ENCODE peak calls at places on chromosomes 16 and 17, in ten cellular contexts. One of them, this sample, is unnamed.

GRCh38 chr16:9042943-9043680 is 48.3 kb upstream of the HAPSTR1 start:
- DNase-seq in BJ: peak; percentile 79
- DNase-seq in fibroblast of the aortic adventitia: peak; percentile 59
- DNase-seq in dorsolateral prefrontal cortex: peak; percentile 58
- DNase-seq in adipocyte: peak; percentile 85
- DNase-seq in PC-3: no peak
- DNase-seq in tibial artery: no peak
- DNase-seq in GM23248: peak; percentile 92
- DNase-seq in aorta: no peak
- DNase-seq in retinal pigment epithelial cell: no peak
- DNase-seq in this sample: peak; percentile 97

GRCh38 chr17:19381361-19381740 is 3.1 kb downstream of the MAPK7 start:
- DNase-seq in GM23248: no peak
- DNase-seq in retinal pigment epithelial cell: no peak
- DNase-seq in BJ: no peak
- DNase-seq in dorsolateral prefrontal cortex: no peak
- DNase-seq in tibial artery: no peak
- DNase-seq in fibroblast of the aortic adventitia: no peak
- DNase-seq in PC-3: no peak
- DNase-seq in aorta: peak; percentile 43
- DNase-seq in adipocyte: no peak
- DNase-seq in this sample: no peak

GRCh38 chr16:58464916-58465731 is 34.8 kb upstream of the NDRG4 start:
- DNase-seq in GM23248: no peak
- DNase-seq in dorsolateral prefrontal cortex: no peak
- DNase-seq in fibroblast of the aortic adventitia: no peak
- DNase-seq in BJ: no peak
- DNase-seq in retinal pigment epithelial cell: no peak
- DNase-seq in PC-3: no peak
- DNase-seq in aorta: no peak
- DNase-seq in adipocyte: peak; percentile 13
- DNase-seq in tibial artery: no peak
- DNase-seq in this sample: no peak

GRCh38 chr16:57979006-57979585 is 8.2 kb upstream of the CNGB1 start:
- DNase-seq in retinal pigment epithelial cell: no peak
- DNase-seq in dorsolateral prefrontal cortex: no peak
- DNase-seq in tibial artery: no peak
- DNase-seq in fibroblast of the aortic adventitia: no peak
- DNase-seq in GM23248: no peak
- DNase-seq in PC-3: no peak
- DNase-seq in BJ: no peak
- DNase-seq in aorta: peak; percentile 72
- DNase-seq in adipocyte: no peak
- DNase-seq in this sample: no peak

GRCh38 chr16:3971261-3971660 is 90.7 kb upstream of the CREBBP start:
- DNase-seq in PC-3: peak; percentile 75
- DNase-seq in adipocyte: peak; percentile 70
- DNase-seq in dorsolateral prefrontal cortex: no peak
- DNase-seq in fibroblast of the aortic adventitia: peak; percentile 66
- DNase-seq in GM23248: peak; percentile 43
- DNase-seq in BJ: peak; percentile 48
- DNase-seq in aorta: no peak
- DNase-seq in tibial artery: no peak
- DNase-seq in retinal pigment epithelial cell: peak; percentile 36
- DNase-seq in this sample: peak; percentile 50

GRCh38 chr17:15264542-15264941 is 584 bp downstream of the PMP22 start:
- DNase-seq in fibroblast of the aortic adventitia: no peak
- DNase-seq in tibial artery: peak; percentile 54
- DNase-seq in retinal pigment epithelial cell: no peak
- DNase-seq in adipocyte: no peak
- DNase-seq in PC-3: peak; percentile 87
- DNase-seq in dorsolateral prefrontal cortex: no peak
- DNase-seq in GM23248: no peak
- DNase-seq in aorta: no peak
- DNase-seq in BJ: no peak
- DNase-seq in this sample: no peak

GRCh38 chr17:78745407-78746088 is 36.5 kb downstream of the CYTH1 start:
- DNase-seq in tibial artery: no peak
- DNase-seq in GM23248: peak; percentile 67
- DNase-seq in aorta: peak; percentile 44
- DNase-seq in fibroblast of the aortic adventitia: peak; percentile 73
- DNase-seq in BJ: no peak
- DNase-seq in PC-3: peak; percentile 65
- DNase-seq in adipocyte: peak; percentile 82
- DNase-seq in retinal pigment epithelial cell: no peak
- DNase-seq in dorsolateral prefrontal cortex: no peak
- DNase-seq in this sample: no peak

GRCh38 chr17:45775576-45776011 is 8.5 kb upstream of the CRHR1 start:
- DNase-seq in PC-3: peak; percentile 46
- DNase-seq in fibroblast of the aortic adventitia: no peak
- DNase-seq in adipocyte: no peak
- DNase-seq in GM23248: no peak
- DNase-seq in dorsolateral prefrontal cortex: no peak
- DNase-seq in tibial artery: no peak
- DNase-seq in aorta: peak; percentile 85
- DNase-seq in BJ: no peak
- DNase-seq in retinal pigment epithelial cell: peak; percentile 15
- DNase-seq in this sample: no peak

GRCh38 chr16:66369055-66369592 is 2.6 kb downstream of the CDH5 start:
- DNase-seq in GM23248: peak; percentile 12
- DNase-seq in fibroblast of the aortic adventitia: no peak
- DNase-seq in BJ: no peak
- DNase-seq in adipocyte: no peak
- DNase-seq in retinal pigment epithelial cell: no peak
- DNase-seq in PC-3: no peak
- DNase-seq in aorta: peak; percentile 64
- DNase-seq in tibial artery: no peak
- DNase-seq in dorsolateral prefrontal cortex: no peak
- DNase-seq in this sample: no peak

GRCh38 chr16:66365588-66365987 is 903 bp upstream of the CDH5 start:
- DNase-seq in BJ: no peak
- DNase-seq in retinal pigment epithelial cell: no peak
- DNase-seq in tibial artery: peak; percentile 62
- DNase-seq in aorta: no peak
- DNase-seq in fibroblast of the aortic adventitia: peak; percentile 92
- DNase-seq in GM23248: peak; percentile 32
- DNase-seq in adipocyte: no peak
- DNase-seq in dorsolateral prefrontal cortex: no peak
- DNase-seq in PC-3: peak; percentile 49
- DNase-seq in this sample: no peak

GRCh38 chr16:66370786-66371684 is 4.5 kb downstream of the CDH5 start:
- DNase-seq in fibroblast of the aortic adventitia: no peak
- DNase-seq in GM23248: no peak
- DNase-seq in tibial artery: peak; percentile 17
- DNase-seq in aorta: peak; percentile 51
- DNase-seq in PC-3: no peak
- DNase-seq in BJ: no peak
- DNase-seq in dorsolateral prefrontal cortex: no peak
- DNase-seq in retinal pigment epithelial cell: no peak
- DNase-seq in adipocyte: no peak
- DNase-seq in this sample: no peak

GRCh38 chr16:66366433-66367299 is at the start of gene CDH5:
- DNase-seq in fibroblast of the aortic adventitia: peak; percentile 91
- DNase-seq in PC-3: no peak
- DNase-seq in dorsolateral prefrontal cortex: no peak
- DNase-seq in adipocyte: no peak
- DNase-seq in retinal pigment epithelial cell: no peak
- DNase-seq in BJ: no peak
- DNase-seq in tibial artery: peak; percentile 84
- DNase-seq in GM23248: peak; percentile 9
- DNase-seq in aorta: no peak
- DNase-seq in this sample: no peak

DNA sequence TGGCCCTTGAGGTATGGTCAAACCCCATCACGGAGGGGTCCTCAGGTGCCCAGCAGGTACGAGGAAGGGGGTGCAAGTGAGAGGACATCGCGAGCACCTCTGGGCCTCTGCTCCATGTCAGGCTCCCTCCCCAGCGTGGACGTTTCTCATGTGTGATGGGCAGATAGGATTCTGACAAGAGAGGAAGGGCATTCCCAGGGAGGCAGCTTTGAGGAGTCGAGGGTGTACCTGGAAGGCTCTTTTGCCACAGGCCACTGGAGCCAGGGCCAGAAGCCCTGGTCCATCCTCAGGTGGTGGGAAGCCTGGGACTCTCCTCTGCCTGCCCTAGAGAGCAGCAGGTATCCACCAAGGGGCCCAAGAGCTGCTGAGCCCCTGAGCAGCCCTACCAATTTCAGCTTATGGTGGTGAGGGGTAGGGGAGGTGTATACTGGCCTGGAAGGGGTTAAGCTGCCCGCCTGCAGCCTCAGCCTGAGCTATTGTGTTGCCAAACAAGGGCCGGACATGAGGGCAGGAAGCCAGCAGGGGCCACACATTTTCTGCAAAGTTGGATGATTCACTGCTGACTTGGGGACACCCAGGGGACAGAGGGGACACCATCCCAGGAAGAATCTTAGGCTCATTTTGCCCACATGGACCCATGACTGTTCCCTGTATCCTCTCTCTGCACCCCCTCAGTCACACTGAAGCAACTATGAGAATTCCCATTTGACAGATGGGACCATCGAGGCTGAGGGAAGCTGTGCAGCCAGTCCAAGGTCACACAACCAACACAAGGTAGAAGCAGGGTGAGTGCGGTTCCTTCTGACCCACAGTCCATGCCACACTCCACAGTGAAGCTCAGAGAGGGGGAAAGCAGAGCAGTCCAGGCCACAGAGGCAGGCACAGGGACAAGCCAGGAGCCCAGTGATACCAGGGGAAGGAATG is 1.7 kb downstream of the CDH5 start:
- DNase-seq in fibroblast of the aortic adventitia: no peak
- DNase-seq in aorta: no peak
- DNase-seq in adipocyte: no peak
- DNase-seq in dorsolateral prefrontal cortex: no peak
- DNase-seq in BJ: no peak
- DNase-seq in retinal pigment epithelial cell: no peak
- DNase-seq in PC-3: no peak
- DNase-seq in GM23248: no peak
- DNase-seq in tibial artery: no peak
- DNase-seq in this sample: no peak
- H3K4me3 ChIP-seq in fibroblast of the aortic adventitia: peak overlapping the region; percentile 9
- H3K4me3 ChIP-seq in aorta: no peak overlapping the region
- H3K4me3 ChIP-seq in adipocyte: no peak overlapping the region
- H3K4me3 ChIP-seq in dorsolateral prefrontal cortex: peak overlapping the region; percentile 13
- H3K4me3 ChIP-seq in BJ: no peak overlapping the region
- H3K4me3 ChIP-seq in retinal pigment epithelial cell: no peak overlapping the region
- H3K4me3 ChIP-seq in PC-3: no peak overlapping the region
- H3K4me3 ChIP-seq in GM23248: no peak overlapping the region
- H3K4me3 ChIP-seq in tibial artery: peak overlapping the region; percentile 39
- H3K4me3 ChIP-seq in this sample: no peak overlapping the region

GRCh38 chr16:67962135-67962534 is 6.3 kb downstream of the SLC12A4 start:
- DNase-seq in retinal pigment epithelial cell: no peak
- DNase-seq in fibroblast of the aortic adventitia: no peak
- DNase-seq in adipocyte: no peak
- DNase-seq in BJ: no peak
- DNase-seq in tibial artery: no peak
- DNase-seq in GM23248: no peak
- DNase-seq in aorta: no peak
- DNase-seq in PC-3: no peak
- DNase-seq in dorsolateral prefrontal cortex: no peak
- DNase-seq in this sample: no peak

GRCh38 chr16:67964477-67965131 is 3.8 kb downstream of the SLC12A4 start:
- DNase-seq in fibroblast of the aortic adventitia: no peak
- DNase-seq in tibial artery: no peak
- DNase-seq in dorsolateral prefrontal cortex: no peak
- DNase-seq in aorta: no peak
- DNase-seq in adipocyte: no peak
- DNase-seq in GM23248: no peak
- DNase-seq in retinal pigment epithelial cell: no peak
- DNase-seq in PC-3: no peak
- DNase-seq in BJ: no peak
- DNase-seq in this sample: no peak

GRCh38 chr16:67965668-67966548 is 2.5 kb downstream of the SLC12A4 start:
- DNase-seq in adipocyte: peak; percentile 21
- DNase-seq in dorsolateral prefrontal cortex: no peak
- DNase-seq in BJ: no peak
- DNase-seq in retinal pigment epithelial cell: no peak
- DNase-seq in aorta: no peak
- DNase-seq in tibial artery: no peak
- DNase-seq in GM23248: no peak
- DNase-seq in fibroblast of the aortic adventitia: peak; percentile 43
- DNase-seq in PC-3: no peak
- DNase-seq in this sample: no peak

GRCh38 chr16:67961551-67961957 is 6.9 kb downstream of the SLC12A4 start:
- DNase-seq in dorsolateral prefrontal cortex: no peak
- DNase-seq in PC-3: peak; percentile 36
- DNase-seq in retinal pigment epithelial cell: no peak
- DNase-seq in fibroblast of the aortic adventitia: no peak
- DNase-seq in aorta: peak; percentile 64
- DNase-seq in BJ: no peak
- DNase-seq in GM23248: no peak
- DNase-seq in adipocyte: no peak
- DNase-seq in tibial artery: no peak
- DNase-seq in this sample: no peak

DNA sequence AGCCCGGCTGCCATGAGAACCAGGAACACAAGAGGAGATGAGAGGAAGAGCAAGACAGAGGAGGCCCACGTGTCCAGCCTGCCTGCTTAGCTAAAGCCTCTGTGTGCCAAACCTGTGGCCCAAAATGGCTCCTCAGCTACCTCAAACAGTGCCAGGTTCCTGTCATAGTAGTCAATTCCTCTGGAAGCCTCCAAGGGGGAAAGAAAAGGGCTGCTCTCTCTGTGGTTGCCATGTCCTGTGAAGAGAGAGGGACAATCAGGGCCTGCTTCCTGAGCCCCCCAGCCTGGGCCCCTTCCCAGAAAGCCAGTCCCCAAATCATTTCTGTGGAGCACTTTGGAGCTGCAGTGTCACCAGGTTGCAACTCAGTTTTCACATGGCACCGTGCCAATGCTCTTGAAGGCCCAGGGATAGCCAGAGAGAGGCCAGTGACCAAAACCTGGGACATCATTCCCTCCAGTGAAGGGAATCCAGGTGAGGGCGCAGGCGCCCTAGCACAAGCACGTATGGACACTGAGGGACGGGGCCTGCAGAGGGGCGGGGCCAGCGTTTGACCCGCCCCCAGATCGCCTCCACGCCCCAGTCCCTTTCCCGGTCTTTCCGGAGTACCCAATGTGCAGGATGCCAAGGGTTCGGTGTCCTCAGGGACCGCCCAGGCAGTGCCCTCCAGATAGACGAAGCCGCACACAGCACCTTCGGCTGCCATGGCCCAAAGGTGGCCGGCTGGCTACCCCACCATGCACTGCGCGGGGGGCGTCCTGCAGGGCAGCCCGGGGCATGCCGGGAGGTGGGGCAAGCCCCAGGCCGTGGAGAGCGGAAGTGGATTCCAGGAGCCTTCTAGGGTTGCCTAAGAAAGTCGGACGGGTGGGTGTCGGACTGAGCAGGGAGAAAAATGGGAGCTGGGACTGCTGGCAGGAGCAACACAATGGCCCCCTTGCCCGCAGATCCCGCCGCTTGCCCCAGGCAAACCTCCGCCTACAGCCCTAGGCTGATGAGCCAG is 4.8 kb downstream of the SLC12A4 start:
- DNase-seq in tibial artery: no peak
- DNase-seq in retinal pigment epithelial cell: no peak
- DNase-seq in PC-3: no peak
- DNase-seq in aorta: peak; percentile 80
- DNase-seq in adipocyte: peak; percentile 33
- DNase-seq in dorsolateral prefrontal cortex: no peak
- DNase-seq in BJ: no peak
- DNase-seq in fibroblast of the aortic adventitia: no peak
- DNase-seq in GM23248: peak; percentile 39
- DNase-seq in this sample: no peak
- H3K4me3 ChIP-seq in tibial artery: no peak overlapping the region
- H3K4me3 ChIP-seq in retinal pigment epithelial cell: no peak overlapping the region
- H3K4me3 ChIP-seq in PC-3: no peak overlapping the region
- H3K4me3 ChIP-seq in aorta: no peak overlapping the region
- H3K4me3 ChIP-seq in adipocyte: no peak overlapping the region
- H3K4me3 ChIP-seq in dorsolateral prefrontal cortex: no peak overlapping the region
- H3K4me3 ChIP-seq in BJ: no peak overlapping the region
- H3K4me3 ChIP-seq in fibroblast of the aortic adventitia: no peak overlapping the region
- H3K4me3 ChIP-seq in GM23248: no peak overlapping the region
- H3K4me3 ChIP-seq in this sample: no peak overlapping the region

DNA sequence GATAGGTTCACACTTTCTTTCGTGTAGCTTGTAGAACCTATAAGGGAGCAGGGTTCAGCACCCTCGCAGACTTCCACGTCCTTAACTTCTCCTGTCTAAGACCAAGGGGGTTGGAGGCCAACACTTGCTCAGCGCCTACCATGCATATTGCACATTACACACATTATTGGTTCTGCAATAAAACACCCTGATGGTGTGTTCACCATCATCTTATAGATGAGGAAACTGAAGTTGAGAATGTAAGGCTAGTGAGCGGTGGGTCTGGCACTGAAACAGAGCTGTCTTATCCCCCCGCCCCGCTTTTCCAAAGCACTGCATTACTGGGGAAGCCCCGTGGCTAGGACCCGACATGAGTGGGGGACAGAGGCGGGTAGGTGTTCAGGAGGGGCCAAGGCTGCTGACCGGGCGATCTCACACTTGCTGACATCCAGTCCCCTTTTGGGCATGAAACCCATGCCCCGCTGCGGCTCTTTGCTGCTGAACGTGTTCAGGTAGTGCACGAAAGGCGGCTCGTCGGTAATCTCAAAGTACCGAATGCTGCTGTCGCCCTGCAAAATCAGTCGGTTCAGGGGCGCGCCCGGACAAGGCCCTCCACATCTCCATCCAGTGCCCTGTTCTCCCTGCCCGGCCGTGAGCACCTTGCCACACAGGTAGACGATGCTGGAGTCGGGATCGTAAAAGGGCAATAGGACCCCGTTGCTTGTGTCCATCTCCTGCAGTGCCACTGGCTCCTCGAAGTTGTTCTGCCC is 6.2 kb downstream of the CORO6 start:
- DNase-seq in fibroblast of the aortic adventitia: no peak
- DNase-seq in GM23248: no peak
- DNase-seq in dorsolateral prefrontal cortex: no peak
- DNase-seq in adipocyte: no peak
- DNase-seq in retinal pigment epithelial cell: no peak
- DNase-seq in BJ: no peak
- DNase-seq in aorta: no peak
- DNase-seq in tibial artery: no peak
- DNase-seq in PC-3: no peak
- DNase-seq in this sample: no peak
- H3K4me3 ChIP-seq in fibroblast of the aortic adventitia: no peak overlapping the region
- H3K4me3 ChIP-seq in GM23248: peak overlapping the region; percentile 66
- H3K4me3 ChIP-seq in dorsolateral prefrontal cortex: peak overlapping the region; percentile 29
- H3K4me3 ChIP-seq in adipocyte: peak overlapping the region; percentile 47
- H3K4me3 ChIP-seq in retinal pigment epithelial cell: peak overlapping the region; percentile 36
- H3K4me3 ChIP-seq in BJ: no peak overlapping the region
- H3K4me3 ChIP-seq in aorta: no peak overlapping the region
- H3K4me3 ChIP-seq in tibial artery: peak overlapping the region; percentile 32
- H3K4me3 ChIP-seq in PC-3: peak overlapping the region; percentile 65
- H3K4me3 ChIP-seq in this sample: no peak overlapping the region

GRCh38 chr17:10606110-10606509 is 51.0 kb downstream of the MYH3 start:
- DNase-seq in GM23248: no peak
- DNase-seq in adipocyte: no peak
- DNase-seq in BJ: no peak
- DNase-seq in PC-3: no peak
- DNase-seq in aorta: no peak
- DNase-seq in tibial artery: no peak
- DNase-seq in fibroblast of the aortic adventitia: no peak
- DNase-seq in retinal pigment epithelial cell: no peak
- DNase-seq in dorsolateral prefrontal cortex: no peak
- DNase-seq in this sample: no peak
- H3K4me3 ChIP-seq in GM23248: no peak overlapping the region
- H3K4me3 ChIP-seq in adipocyte: no peak overlapping the region
- H3K4me3 ChIP-seq in BJ: no peak overlapping the region
- H3K4me3 ChIP-seq in PC-3: no peak overlapping the region
- H3K4me3 ChIP-seq in aorta: no peak overlapping the region
- H3K4me3 ChIP-seq in tibial artery: no peak overlapping the region
- H3K4me3 ChIP-seq in fibroblast of the aortic adventitia: no peak overlapping the region
- H3K4me3 ChIP-seq in retinal pigment epithelial cell: no peak overlapping the region
- H3K4me3 ChIP-seq in dorsolateral prefrontal cortex: no peak overlapping the region
- H3K4me3 ChIP-seq in this sample: no peak overlapping the region

This sample was measured in SJSA1.